ENCODE peak calls at places on chromosomes 12 and 14, in nine cellular contexts. One of them, this sample, is unnamed.

GRCh38 chr14:90969493-90970166 is 90.8 kb downstream of the RPS6KA5 start:
- DNase-seq in naive thymus-derived CD4-positive, alpha-beta T cell: no peak
- DNase-seq in iPS-NIHi11: no peak
- DNase-seq in KG1: no peak
- DNase-seq in AG08395: no peak
- DNase-seq in stimulated activated CD8-positive, alpha-beta memory T cell treated with anti-CD3 and anti-CD28 coated beads, Interleukin-2, amount 100 ng/mL, for 48 hours: no peak
- DNase-seq in HT1080: no peak
- DNase-seq in T follicular helper cell: no peak
- DNase-seq in G401: no peak
- DNase-seq in this sample: no peak

GRCh38 chr12:52380271-52380694 is 5.2 kb downstream of the KRT84 start:
- DNase-seq in naive thymus-derived CD4-positive, alpha-beta T cell: no peak
- DNase-seq in iPS-NIHi11: peak
- DNase-seq in KG1: no peak
- DNase-seq in AG08395: peak
- DNase-seq in stimulated activated CD8-positive, alpha-beta memory T cell treated with anti-CD3 and anti-CD28 coated beads, Interleukin-2, amount 100 ng/mL, for 48 hours: no peak
- DNase-seq in HT1080: peak
- DNase-seq in T follicular helper cell: no peak
- DNase-seq in G401: peak
- DNase-seq in this sample: no peak

GRCh38 chr12:54215990-54216579 is 27.3 kb upstream of the SMUG1 start:
- DNase-seq in naive thymus-derived CD4-positive, alpha-beta T cell: peak
- DNase-seq in iPS-NIHi11: no peak
- DNase-seq in KG1: no peak
- DNase-seq in AG08395: no peak
- DNase-seq in stimulated activated CD8-positive, alpha-beta memory T cell treated with anti-CD3 and anti-CD28 coated beads, Interleukin-2, amount 100 ng/mL, for 48 hours: no peak
- DNase-seq in HT1080: no peak
- DNase-seq in T follicular helper cell: peak
- DNase-seq in G401: no peak
- DNase-seq in this sample: no peak

GRCh38 chr14:70934502-70935134 is 27.4 kb downstream of the PCNX1 start:
- DNase-seq in naive thymus-derived CD4-positive, alpha-beta T cell: no peak
- DNase-seq in iPS-NIHi11: no peak
- DNase-seq in KG1: no peak
- DNase-seq in AG08395: peak
- DNase-seq in stimulated activated CD8-positive, alpha-beta memory T cell treated with anti-CD3 and anti-CD28 coated beads, Interleukin-2, amount 100 ng/mL, for 48 hours: no peak
- DNase-seq in HT1080: no peak
- DNase-seq in T follicular helper cell: no peak
- DNase-seq in G401: no peak
- DNase-seq in this sample: no peak

GRCh38 chr12:93015970-93016751 is 87.1 kb upstream of the EEA1 start:
- DNase-seq in naive thymus-derived CD4-positive, alpha-beta T cell: no peak
- DNase-seq in iPS-NIHi11: peak
- DNase-seq in KG1: no peak
- DNase-seq in AG08395: no peak
- DNase-seq in stimulated activated CD8-positive, alpha-beta memory T cell treated with anti-CD3 and anti-CD28 coated beads, Interleukin-2, amount 100 ng/mL, for 48 hours: no peak
- DNase-seq in HT1080: no peak
- DNase-seq in T follicular helper cell: no peak
- DNase-seq in G401: no peak
- DNase-seq in this sample: no peak

GRCh38 chr12:57237952-57238853 is 8.7 kb downstream of the SHMT2 start:
- DNase-seq in naive thymus-derived CD4-positive, alpha-beta T cell: no peak
- DNase-seq in iPS-NIHi11: no peak
- DNase-seq in KG1: no peak
- DNase-seq in AG08395: no peak
- DNase-seq in stimulated activated CD8-positive, alpha-beta memory T cell treated with anti-CD3 and anti-CD28 coated beads, Interleukin-2, amount 100 ng/mL, for 48 hours: no peak
- DNase-seq in HT1080: no peak
- DNase-seq in T follicular helper cell: no peak
- DNase-seq in G401: no peak
- DNase-seq in this sample: no peak

GRCh38 chr12:20220339-20220738 is 148.0 kb upstream of the PDE3A start:
- DNase-seq in naive thymus-derived CD4-positive, alpha-beta T cell: no peak
- DNase-seq in iPS-NIHi11: peak
- DNase-seq in KG1: no peak
- DNase-seq in AG08395: peak
- DNase-seq in stimulated activated CD8-positive, alpha-beta memory T cell treated with anti-CD3 and anti-CD28 coated beads, Interleukin-2, amount 100 ng/mL, for 48 hours: no peak
- DNase-seq in HT1080: peak
- DNase-seq in T follicular helper cell: no peak
- DNase-seq in G401: no peak
- DNase-seq in this sample: peak

GRCh38 chr14:104973215-104974145 is 4.7 kb downstream of the AHNAK2 start:
- DNase-seq in naive thymus-derived CD4-positive, alpha-beta T cell: peak
- DNase-seq in iPS-NIHi11: no peak
- DNase-seq in KG1: no peak
- DNase-seq in AG08395: peak
- DNase-seq in stimulated activated CD8-positive, alpha-beta memory T cell treated with anti-CD3 and anti-CD28 coated beads, Interleukin-2, amount 100 ng/mL, for 48 hours: no peak
- DNase-seq in HT1080: peak
- DNase-seq in T follicular helper cell: no peak
- DNase-seq in G401: no peak
- DNase-seq in this sample: peak

GRCh38 chr12:46349253-46349652 is 23.3 kb downstream of the SLC38A2 start:
- DNase-seq in naive thymus-derived CD4-positive, alpha-beta T cell: no peak
- DNase-seq in iPS-NIHi11: no peak
- DNase-seq in KG1: no peak
- DNase-seq in AG08395: no peak
- DNase-seq in stimulated activated CD8-positive, alpha-beta memory T cell treated with anti-CD3 and anti-CD28 coated beads, Interleukin-2, amount 100 ng/mL, for 48 hours: no peak
- DNase-seq in HT1080: no peak
- DNase-seq in T follicular helper cell: no peak
- DNase-seq in G401: no peak
- DNase-seq in this sample: no peak

GRCh38 chr14:92973265-92973797 is 50.4 kb downstream of the CHGA start:
- DNase-seq in naive thymus-derived CD4-positive, alpha-beta T cell: no peak
- DNase-seq in iPS-NIHi11: peak
- DNase-seq in KG1: no peak
- DNase-seq in AG08395: peak
- DNase-seq in stimulated activated CD8-positive, alpha-beta memory T cell treated with anti-CD3 and anti-CD28 coated beads, Interleukin-2, amount 100 ng/mL, for 48 hours: peak
- DNase-seq in HT1080: peak
- DNase-seq in T follicular helper cell: no peak
- DNase-seq in G401: peak
- DNase-seq in this sample: peak

GRCh38 chr14:101355284-101355683 is 206.0 kb upstream of the DIO3 start:
- DNase-seq in naive thymus-derived CD4-positive, alpha-beta T cell: no peak
- DNase-seq in iPS-NIHi11: no peak
- DNase-seq in KG1: no peak
- DNase-seq in AG08395: no peak
- DNase-seq in stimulated activated CD8-positive, alpha-beta memory T cell treated with anti-CD3 and anti-CD28 coated beads, Interleukin-2, amount 100 ng/mL, for 48 hours: no peak
- DNase-seq in HT1080: no peak
- DNase-seq in T follicular helper cell: no peak
- DNase-seq in G401: no peak
- DNase-seq in this sample: no peak

GRCh38 chr12:80593766-80594165 is 113.7 kb upstream of the MYF6 start:
- DNase-seq in naive thymus-derived CD4-positive, alpha-beta T cell: no peak
- DNase-seq in iPS-NIHi11: no peak
- DNase-seq in KG1: no peak
- DNase-seq in AG08395: peak
- DNase-seq in stimulated activated CD8-positive, alpha-beta memory T cell treated with anti-CD3 and anti-CD28 coated beads, Interleukin-2, amount 100 ng/mL, for 48 hours: no peak
- DNase-seq in HT1080: peak
- DNase-seq in T follicular helper cell: no peak
- DNase-seq in G401: no peak
- DNase-seq in this sample: no peak

GRCh38 chr14:81178063-81178462 is 42.7 kb downstream of the GTF2A1 start:
- DNase-seq in naive thymus-derived CD4-positive, alpha-beta T cell: no peak
- DNase-seq in iPS-NIHi11: no peak
- DNase-seq in KG1: no peak
- DNase-seq in AG08395: no peak
- DNase-seq in stimulated activated CD8-positive, alpha-beta memory T cell treated with anti-CD3 and anti-CD28 coated beads, Interleukin-2, amount 100 ng/mL, for 48 hours: no peak
- DNase-seq in HT1080: no peak
- DNase-seq in T follicular helper cell: no peak
- DNase-seq in G401: no peak
- DNase-seq in this sample: no peak

GRCh38 chr12:81327458-81327857 is 249.6 kb downstream of the ACSS3 start:
- DNase-seq in naive thymus-derived CD4-positive, alpha-beta T cell: no peak
- DNase-seq in iPS-NIHi11: no peak
- DNase-seq in KG1: no peak
- DNase-seq in AG08395: no peak
- DNase-seq in stimulated activated CD8-positive, alpha-beta memory T cell treated with anti-CD3 and anti-CD28 coated beads, Interleukin-2, amount 100 ng/mL, for 48 hours: no peak
- DNase-seq in HT1080: no peak
- DNase-seq in T follicular helper cell: no peak
- DNase-seq in G401: no peak
- DNase-seq in this sample: no peak

GRCh38 chr12:124607681-124608425 is 40.4 kb upstream of the NCOR2 start:
- DNase-seq in naive thymus-derived CD4-positive, alpha-beta T cell: no peak
- DNase-seq in iPS-NIHi11: no peak
- DNase-seq in KG1: no peak
- DNase-seq in AG08395: no peak
- DNase-seq in stimulated activated CD8-positive, alpha-beta memory T cell treated with anti-CD3 and anti-CD28 coated beads, Interleukin-2, amount 100 ng/mL, for 48 hours: no peak
- DNase-seq in HT1080: no peak
- DNase-seq in T follicular helper cell: no peak
- DNase-seq in G401: no peak
- DNase-seq in this sample: peak

GRCh38 chr12:91588874-91589454 is 406.3 kb upstream of the DCN start:
- DNase-seq in naive thymus-derived CD4-positive, alpha-beta T cell: no peak
- DNase-seq in iPS-NIHi11: no peak
- DNase-seq in KG1: no peak
- DNase-seq in AG08395: no peak
- DNase-seq in stimulated activated CD8-positive, alpha-beta memory T cell treated with anti-CD3 and anti-CD28 coated beads, Interleukin-2, amount 100 ng/mL, for 48 hours: no peak
- DNase-seq in HT1080: no peak
- DNase-seq in T follicular helper cell: no peak
- DNase-seq in G401: no peak
- DNase-seq in this sample: no peak

GRCh38 chr14:101791919-101792572 is 30.5 kb downstream of the PPP2R5C start:
- DNase-seq in naive thymus-derived CD4-positive, alpha-beta T cell: peak
- DNase-seq in iPS-NIHi11: no peak
- DNase-seq in KG1: no peak
- DNase-seq in AG08395: peak
- DNase-seq in stimulated activated CD8-positive, alpha-beta memory T cell treated with anti-CD3 and anti-CD28 coated beads, Interleukin-2, amount 100 ng/mL, for 48 hours: no peak
- DNase-seq in HT1080: peak
- DNase-seq in T follicular helper cell: no peak
- DNase-seq in G401: peak
- DNase-seq in this sample: peak

GRCh38 chr14:98118749-98119148 is 1153.2 kb downstream of the BCL11B start:
- DNase-seq in naive thymus-derived CD4-positive, alpha-beta T cell: no peak
- DNase-seq in iPS-NIHi11: no peak
- DNase-seq in KG1: no peak
- DNase-seq in AG08395: no peak
- DNase-seq in stimulated activated CD8-positive, alpha-beta memory T cell treated with anti-CD3 and anti-CD28 coated beads, Interleukin-2, amount 100 ng/mL, for 48 hours: no peak
- DNase-seq in HT1080: no peak
- DNase-seq in T follicular helper cell: no peak
- DNase-seq in G401: no peak
- DNase-seq in this sample: no peak

GRCh38 chr12:107092669-107093546 is 441 bp downstream of the CRY1 start:
- DNase-seq in naive thymus-derived CD4-positive, alpha-beta T cell: peak
- DNase-seq in iPS-NIHi11: peak
- DNase-seq in KG1: peak
- DNase-seq in AG08395: no peak
- DNase-seq in stimulated activated CD8-positive, alpha-beta memory T cell treated with anti-CD3 and anti-CD28 coated beads, Interleukin-2, amount 100 ng/mL, for 48 hours: peak
- DNase-seq in HT1080: peak
- DNase-seq in T follicular helper cell: peak
- DNase-seq in G401: no peak
- DNase-seq in this sample: peak

GRCh38 chr12:47247418-47247817 is 167.7 kb upstream of the AMIGO2 start:
- DNase-seq in naive thymus-derived CD4-positive, alpha-beta T cell: no peak
- DNase-seq in iPS-NIHi11: peak
- DNase-seq in KG1: no peak
- DNase-seq in AG08395: no peak
- DNase-seq in stimulated activated CD8-positive, alpha-beta memory T cell treated with anti-CD3 and anti-CD28 coated beads, Interleukin-2, amount 100 ng/mL, for 48 hours: no peak
- DNase-seq in HT1080: no peak
- DNase-seq in T follicular helper cell: no peak
- DNase-seq in G401: peak
- DNase-seq in this sample: no peak

GRCh38 chr14:59297070-59297766 is 108.8 kb downstream of the DAAM1 start:
- DNase-seq in naive thymus-derived CD4-positive, alpha-beta T cell: no peak
- DNase-seq in iPS-NIHi11: no peak
- DNase-seq in KG1: no peak
- DNase-seq in AG08395: no peak
- DNase-seq in stimulated activated CD8-positive, alpha-beta memory T cell treated with anti-CD3 and anti-CD28 coated beads, Interleukin-2, amount 100 ng/mL, for 48 hours: no peak
- DNase-seq in HT1080: no peak
- DNase-seq in T follicular helper cell: no peak
- DNase-seq in G401: no peak
- DNase-seq in this sample: no peak

GRCh38 chr14:65637780-65638179 is 225.2 kb downstream of the FUT8 start:
- DNase-seq in naive thymus-derived CD4-positive, alpha-beta T cell: no peak
- DNase-seq in iPS-NIHi11: peak
- DNase-seq in KG1: no peak
- DNase-seq in AG08395: no peak
- DNase-seq in stimulated activated CD8-positive, alpha-beta memory T cell treated with anti-CD3 and anti-CD28 coated beads, Interleukin-2, amount 100 ng/mL, for 48 hours: peak
- DNase-seq in HT1080: peak
- DNase-seq in T follicular helper cell: no peak
- DNase-seq in G401: peak
- DNase-seq in this sample: peak

GRCh38 chr12:65675141-65675621 is 149.1 kb upstream of the HMGA2 start:
- DNase-seq in naive thymus-derived CD4-positive, alpha-beta T cell: no peak
- DNase-seq in iPS-NIHi11: no peak
- DNase-seq in KG1: no peak
- DNase-seq in AG08395: no peak
- DNase-seq in stimulated activated CD8-positive, alpha-beta memory T cell treated with anti-CD3 and anti-CD28 coated beads, Interleukin-2, amount 100 ng/mL, for 48 hours: no peak
- DNase-seq in HT1080: no peak
- DNase-seq in T follicular helper cell: no peak
- DNase-seq in G401: no peak
- DNase-seq in this sample: no peak

GRCh38 chr12:57754411-57755193 is at the start of gene MARCHF9:
- DNase-seq in naive thymus-derived CD4-positive, alpha-beta T cell: peak
- DNase-seq in iPS-NIHi11: peak
- DNase-seq in KG1: no peak
- DNase-seq in AG08395: peak
- DNase-seq in stimulated activated CD8-positive, alpha-beta memory T cell treated with anti-CD3 and anti-CD28 coated beads, Interleukin-2, amount 100 ng/mL, for 48 hours: peak
- DNase-seq in HT1080: peak
- DNase-seq in T follicular helper cell: peak
- DNase-seq in G401: peak
- DNase-seq in this sample: peak

GRCh38 chr14:69543341-69544249 is 31.1 kb downstream of the CCDC177 start:
- DNase-seq in naive thymus-derived CD4-positive, alpha-beta T cell: no peak
- DNase-seq in iPS-NIHi11: peak
- DNase-seq in KG1: no peak
- DNase-seq in AG08395: peak
- DNase-seq in stimulated activated CD8-positive, alpha-beta memory T cell treated with anti-CD3 and anti-CD28 coated beads, Interleukin-2, amount 100 ng/mL, for 48 hours: peak
- DNase-seq in HT1080: peak
- DNase-seq in T follicular helper cell: no peak
- DNase-seq in G401: no peak
- DNase-seq in this sample: peak

GRCh38 chr14:98932436-98933325 is 339.3 kb downstream of the BCL11B start:
- DNase-seq in naive thymus-derived CD4-positive, alpha-beta T cell: no peak
- DNase-seq in iPS-NIHi11: no peak
- DNase-seq in KG1: no peak
- DNase-seq in AG08395: no peak
- DNase-seq in stimulated activated CD8-positive, alpha-beta memory T cell treated with anti-CD3 and anti-CD28 coated beads, Interleukin-2, amount 100 ng/mL, for 48 hours: no peak
- DNase-seq in HT1080: no peak
- DNase-seq in T follicular helper cell: no peak
- DNase-seq in G401: no peak
- DNase-seq in this sample: no peak

GRCh38 chr14:76376878-76377523 is 1.1 kb downstream of the ESRRB start:
- DNase-seq in naive thymus-derived CD4-positive, alpha-beta T cell: no peak
- DNase-seq in iPS-NIHi11: no peak
- DNase-seq in KG1: no peak
- DNase-seq in AG08395: no peak
- DNase-seq in stimulated activated CD8-positive, alpha-beta memory T cell treated with anti-CD3 and anti-CD28 coated beads, Interleukin-2, amount 100 ng/mL, for 48 hours: no peak
- DNase-seq in HT1080: no peak
- DNase-seq in T follicular helper cell: no peak
- DNase-seq in G401: no peak
- DNase-seq in this sample: no peak

GRCh38 chr12:52074006-52074405 is 4.2 kb downstream of the ATG101 start:
- DNase-seq in naive thymus-derived CD4-positive, alpha-beta T cell: no peak
- DNase-seq in iPS-NIHi11: peak
- DNase-seq in KG1: no peak
- DNase-seq in AG08395: peak
- DNase-seq in stimulated activated CD8-positive, alpha-beta memory T cell treated with anti-CD3 and anti-CD28 coated beads, Interleukin-2, amount 100 ng/mL, for 48 hours: no peak
- DNase-seq in HT1080: peak
- DNase-seq in T follicular helper cell: no peak
- DNase-seq in G401: no peak
- DNase-seq in this sample: no peak

GRCh38 chr14:76227450-76228050 is 75.8 kb downstream of the GPATCH2L start:
- DNase-seq in naive thymus-derived CD4-positive, alpha-beta T cell: no peak
- DNase-seq in iPS-NIHi11: no peak
- DNase-seq in KG1: no peak
- DNase-seq in AG08395: peak
- DNase-seq in stimulated activated CD8-positive, alpha-beta memory T cell treated with anti-CD3 and anti-CD28 coated beads, Interleukin-2, amount 100 ng/mL, for 48 hours: no peak
- DNase-seq in HT1080: peak
- DNase-seq in T follicular helper cell: no peak
- DNase-seq in G401: no peak
- DNase-seq in this sample: peak

GRCh38 chr12:50764116-50764860 is 387 bp downstream of the ATF1 start:
- DNase-seq in naive thymus-derived CD4-positive, alpha-beta T cell: peak
- DNase-seq in iPS-NIHi11: peak
- DNase-seq in KG1: peak
- DNase-seq in AG08395: peak
- DNase-seq in stimulated activated CD8-positive, alpha-beta memory T cell treated with anti-CD3 and anti-CD28 coated beads, Interleukin-2, amount 100 ng/mL, for 48 hours: peak
- DNase-seq in HT1080: peak
- DNase-seq in T follicular helper cell: peak
- DNase-seq in G401: peak
- DNase-seq in this sample: no peak

GRCh38 chr12:25052191-25053020 is 103.5 kb upstream of the BCAT1 start:
- DNase-seq in naive thymus-derived CD4-positive, alpha-beta T cell: peak
- DNase-seq in iPS-NIHi11: no peak
- DNase-seq in KG1: peak
- DNase-seq in AG08395: no peak
- DNase-seq in stimulated activated CD8-positive, alpha-beta memory T cell treated with anti-CD3 and anti-CD28 coated beads, Interleukin-2, amount 100 ng/mL, for 48 hours: no peak
- DNase-seq in HT1080: no peak
- DNase-seq in T follicular helper cell: peak
- DNase-seq in G401: no peak
- DNase-seq in this sample: no peak